ENCODE peak calls at places on chromosomes 2 and 18, in five cellular contexts. M, D, T, J and N are unnamed samples.

GRCh38 chr18:13620818-13621445 is 105.4 kb downstream of the FAM210A start:
- DNase-seq in M (no peak), D (no peak), T (no peak), J (no peak), N (no peak)

GRCh38 chr2:102599486-102599885 is 19.9 kb upstream of the SLC9A2 start:
- DNase-seq in M (no peak), D (no peak), T (no peak), J (no peak), N (no peak)

GRCh38 chr2:54422072-54422581 is 34.0 kb upstream of the SPTBN1 start:
- DNase-seq in M (no peak), D (no peak), T (no peak), J (no peak), N (no peak)

GRCh38 chr2:30236591-30237245 is 5.4 kb downstream of the LBH start:
- DNase-seq in M (no peak), D (no peak), T (no peak), J (no peak), N (no peak)

GRCh38 chr2:19292007-19292406 is 66.4 kb downstream of the OSR1 start:
- DNase-seq in M (no peak), D (no peak), T (no peak), J (no peak), N (no peak)

GRCh38 chr2:144730711-144731110 is 210.8 kb upstream of the ZEB2 start:
- DNase-seq in M (no peak), D (no peak), T (no peak), J (no peak), N (no peak)

GRCh38 chr2:86372133-86372532 is 34.7 kb upstream of the REEP1 start:
- DNase-seq in M (no peak), D (no peak), T (no peak), J (no peak), N (no peak)

GRCh38 chr2:226800941-226801784 is 1.5 kb upstream of the IRS1 start:
- DNase-seq in M (no peak), D (peak), T (peak), J (peak), N (peak)

GRCh38 chr2:11133238-11133935 is 21.9 kb upstream of the SLC66A3 start:
- DNase-seq in M (no peak), D (no peak), T (no peak), J (no peak), N (no peak)

GRCh38 chr2:171482877-171483276 is 39.4 kb upstream of the CYBRD1 start:
- DNase-seq in M (no peak), D (no peak), T (peak), J (no peak), N (no peak)

GRCh38 chr2:190996338-190996946 is 17.5 kb downstream of the STAT1 start:
- DNase-seq in M (no peak), D (peak), T (peak), J (no peak), N (no peak)

GRCh38 chr2:176636376-176636775 is 367.1 kb downstream of the MTX2 start:
- DNase-seq in M (no peak), D (no peak), T (no peak), J (no peak), N (no peak)

GRCh38 chr2:231308631-231309414 is 86.7 kb upstream of the B3GNT7 start:
- DNase-seq in M (peak), D (no peak), T (peak), J (no peak), N (no peak)

GRCh38 chr2:48530033-48530804 is at the start of gene STON1:
- DNase-seq in M (no peak), D (peak), T (no peak), J (peak), N (peak)

GRCh38 chr2:165499131-165499530 is 29.6 kb downstream of the CSRNP3 start:
- DNase-seq in M (no peak), D (no peak), T (no peak), J (no peak), N (no peak)

GRCh38 chr18:59885579-59886163 is 14.1 kb upstream of the PMAIP1 start:
- DNase-seq in M (peak), D (no peak), T (peak), J (peak), N (peak)

GRCh38 chr2:236164201-236164982 is 3.8 kb downstream of the GBX2 start:
- DNase-seq in M (no peak), D (no peak), T (no peak), J (no peak), N (no peak)

GRCh38 chr2:31693882-31694281 is 113.1 kb upstream of the SRD5A2 start:
- DNase-seq in M (no peak), D (no peak), T (no peak), J (no peak), N (no peak)

GRCh38 chr2:152054593-152054992 is 44.3 kb downstream of the CACNB4 start:
- DNase-seq in M (peak), D (no peak), T (peak), J (no peak), N (no peak)

GRCh38 chr2:30421551-30422436 is 25.3 kb upstream of the LCLAT1 start:
- DNase-seq in M (no peak), D (no peak), T (peak), J (no peak), N (no peak)

GRCh38 chr2:53442783-53443182 is 324.8 kb upstream of the CHAC2 start:
- DNase-seq in M (no peak), D (no peak), T (no peak), J (no peak), N (no peak)

GRCh38 chr2:42967959-42968674 is 175.7 kb upstream of the HAAO start:
- DNase-seq in M (no peak), D (peak), T (peak), J (no peak), N (no peak)

GRCh38 chr2:42971381-42971780 is 179.0 kb upstream of the HAAO start:
- DNase-seq in M (no peak), D (no peak), T (no peak), J (no peak), N (no peak)

GRCh38 chr2:42970151-42970550 is 177.8 kb upstream of the HAAO start:
- DNase-seq in M (no peak), D (no peak), T (no peak), J (no peak), N (no peak)

GRCh38 chr2:42971947-42972736 is 179.8 kb upstream of the HAAO start:
- DNase-seq in M (no peak), D (no peak), T (no peak), J (no peak), N (no peak)

DNA sequence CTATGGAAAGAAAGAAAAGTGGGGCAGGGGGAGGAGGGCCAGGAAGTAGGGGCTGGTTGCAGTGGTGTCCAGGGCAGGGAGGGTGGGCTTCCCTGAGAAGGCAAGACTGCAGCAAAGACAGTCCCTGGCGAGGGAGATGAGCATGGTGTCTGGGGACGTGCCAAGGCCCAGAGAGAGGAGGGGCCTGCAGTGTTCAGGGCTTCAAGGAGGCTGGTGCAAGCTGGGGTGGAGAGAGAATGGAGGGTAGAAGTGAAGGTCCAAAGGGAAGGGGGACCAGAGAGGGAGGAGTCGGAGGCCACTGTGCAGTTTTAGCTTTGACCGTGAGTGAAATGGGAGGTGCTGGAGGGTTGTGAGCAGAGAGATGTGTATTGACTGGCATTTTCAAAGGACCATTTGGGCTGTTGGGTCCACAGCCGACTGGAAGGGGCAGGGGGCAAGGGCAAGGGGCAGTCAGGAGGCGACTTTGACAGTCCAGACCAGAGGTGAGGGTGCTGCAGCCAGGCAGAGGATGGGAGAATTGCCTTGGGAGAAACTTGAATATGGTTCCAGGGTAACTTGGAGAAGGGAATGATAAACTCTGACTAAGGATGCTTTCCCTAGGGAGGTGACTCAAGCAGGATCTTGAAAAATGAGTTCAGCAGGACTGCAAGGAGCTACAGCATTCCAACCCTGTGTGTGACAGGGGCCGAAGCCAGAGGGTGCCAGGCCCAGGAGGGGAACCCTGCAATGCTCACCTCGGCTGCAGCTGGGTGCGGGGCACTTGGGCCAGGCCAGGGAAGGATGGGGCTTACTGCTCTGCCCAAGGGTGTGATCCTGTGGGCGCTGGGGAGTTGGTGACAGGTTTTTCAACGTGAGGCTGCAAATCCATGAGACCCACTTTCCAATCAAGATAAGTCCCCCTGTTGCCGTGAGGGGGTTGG is 177.1 kb upstream of the HAAO start:
- DNase-seq in M (peak), D (no peak), T (peak), J (no peak), N (no peak)
- TF ChIP-seq CTCF in M (no peak), D (no peak), T (peak), J (no peak), N (no peak)

DNA sequence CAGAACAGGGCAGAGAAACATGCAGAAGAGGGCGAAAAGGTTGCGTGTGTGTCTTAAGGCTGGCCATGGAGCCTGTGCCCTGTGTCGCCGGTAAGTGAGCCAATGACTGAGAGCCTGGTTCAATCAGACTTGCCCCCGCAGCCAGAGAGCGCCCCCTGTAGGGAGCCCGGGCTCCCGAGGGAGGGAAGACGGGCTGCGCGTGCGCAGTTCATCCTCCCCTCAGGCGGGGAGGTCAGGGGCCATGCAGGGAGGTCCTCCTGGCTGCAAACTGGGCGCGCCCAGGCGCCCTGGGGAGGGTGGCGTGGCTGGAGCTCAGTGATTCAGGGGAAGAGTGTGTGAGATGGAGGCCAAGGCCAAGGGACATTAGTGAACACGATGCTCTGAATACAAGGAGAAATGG is 276.6 kb downstream of the PHLPP1 start:
- DNase-seq in M (no peak), D (no peak), T (no peak), J (no peak), N (no peak)
- TF ChIP-seq CTCF in M (no peak), D (no peak), T (no peak), J (peak), N (no peak)

DNA sequence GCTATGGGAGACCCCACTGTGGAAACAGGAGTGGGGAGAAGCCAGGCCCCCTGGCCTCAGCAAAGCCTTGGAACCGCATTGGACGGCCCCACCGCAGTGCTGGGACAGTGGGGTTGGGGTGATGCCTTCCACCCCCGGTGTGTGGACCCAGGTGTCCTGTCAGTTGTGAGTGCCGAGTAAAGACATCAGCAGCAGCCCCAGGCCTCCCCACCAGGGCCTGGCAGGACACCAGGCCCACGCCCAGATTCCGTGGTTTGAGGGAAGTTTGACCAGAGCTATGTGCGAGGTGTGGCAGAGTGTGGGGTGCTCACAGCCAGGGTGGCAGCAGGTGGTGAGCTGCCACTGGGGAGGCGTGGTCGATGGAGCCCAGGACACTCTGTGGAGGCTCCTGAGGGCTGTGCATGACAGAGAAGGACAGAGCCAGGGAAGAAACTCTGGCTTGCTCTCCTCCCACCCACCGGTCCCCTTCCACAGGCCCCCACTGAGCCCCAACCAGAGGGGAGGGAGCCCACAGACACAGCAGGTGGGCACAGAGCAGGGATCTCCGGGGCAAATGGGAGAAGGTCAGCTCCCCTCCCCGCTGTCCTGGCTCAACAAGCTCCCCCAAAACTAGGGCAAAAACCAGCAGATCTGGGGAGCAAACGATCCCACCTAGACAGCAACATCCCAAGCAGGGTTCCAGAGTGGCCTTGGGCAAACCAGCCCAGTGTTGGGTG is 69.1 kb downstream of the TWIST2 start:
- DNase-seq in M (no peak), D (no peak), T (no peak), J (no peak), N (no peak)
- TF ChIP-seq CTCF in M (no peak), D (no peak), T (no peak), J (no peak), N (no peak)

GRCh38 chr2:1899396-1899730 is 155.0 kb upstream of the PXDN start:
- DNase-seq in M (no peak), D (no peak), T (no peak), J (no peak), N (no peak)

GRCh38 chr2:1898461-1899395 is 154.4 kb upstream of the PXDN start:
- DNase-seq in M (no peak), D (no peak), T (no peak), J (no peak), N (no peak)

DNA sequence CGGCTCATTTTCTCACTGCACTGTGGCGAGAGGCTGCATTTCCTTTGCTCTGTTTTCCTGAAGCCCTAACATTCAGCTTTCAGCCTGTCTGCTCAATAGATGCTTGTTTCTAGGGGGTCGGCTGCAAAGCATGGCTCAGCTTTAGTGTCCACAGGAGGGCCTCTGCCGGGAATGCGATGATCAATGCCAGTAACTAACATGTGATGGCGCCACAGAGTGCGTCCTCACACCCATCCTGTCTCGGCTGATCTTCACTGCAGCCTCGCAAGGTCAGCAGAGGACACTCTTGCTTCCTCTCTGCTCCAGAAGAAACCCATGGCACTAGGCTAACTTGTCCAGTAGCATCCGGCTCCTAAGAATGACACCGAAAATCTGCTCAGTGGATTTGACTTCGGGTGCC is 156.4 kb upstream of the PXDN start:
- DNase-seq in M (no peak), D (no peak), T (no peak), J (no peak), N (no peak)
- TF ChIP-seq CTCF in M (no peak), D (no peak), T (peak), J (no peak), N (no peak)

DNA sequence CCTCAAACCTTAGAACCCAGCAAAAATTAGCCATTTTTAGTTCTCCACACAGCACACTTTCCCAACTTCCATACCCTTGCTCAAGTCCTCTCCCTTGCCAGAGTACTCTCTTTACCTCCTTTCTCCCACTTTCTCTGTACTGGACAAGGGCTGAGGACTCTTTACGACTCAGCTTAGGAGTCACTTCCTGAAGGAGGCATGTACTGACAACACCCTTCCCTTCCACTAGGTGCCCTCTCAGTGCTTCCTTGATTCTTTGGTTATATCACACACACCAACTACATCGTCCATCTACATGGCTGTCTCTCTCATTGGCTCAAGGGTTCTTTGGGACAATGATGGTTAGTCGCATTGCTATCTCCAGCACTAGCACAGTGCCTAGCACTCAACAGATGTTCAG is 5.2 kb upstream of the C18orf63 start:
- DNase-seq in M (peak), D (no peak), T (peak), J (no peak), N (peak)
- TF ChIP-seq CTCF in M (peak), D (peak), T (peak), J (peak), N (no peak)

GRCh38 chr2:126482582-126483464 is 173.1 kb upstream of the GYPC start:
- DNase-seq in M (no peak), D (no peak), T (no peak), J (no peak), N (peak)
- TF ChIP-seq CTCF in M (no peak), D (no peak), T (peak), J (peak), N (no peak)

GRCh38 chr2:117989854-117990438 is 23.9 kb downstream of the CCDC93 start:
- DNase-seq in M (no peak), D (no peak), T (no peak), J (no peak), N (no peak)

GRCh38 chr2:118000041-118000440 is 13.8 kb downstream of the CCDC93 start:
- DNase-seq in M (no peak), D (no peak), T (no peak), J (no peak), N (no peak)

GRCh38 chr2:117997872-117998454 is 15.9 kb downstream of the CCDC93 start:
- DNase-seq in M (no peak), D (no peak), T (no peak), J (no peak), N (no peak)

GRCh38 chr2:117996525-117996924 is 17.3 kb downstream of the CCDC93 start:
- DNase-seq in M (no peak), D (no peak), T (no peak), J (no peak), N (no peak)

DNA sequence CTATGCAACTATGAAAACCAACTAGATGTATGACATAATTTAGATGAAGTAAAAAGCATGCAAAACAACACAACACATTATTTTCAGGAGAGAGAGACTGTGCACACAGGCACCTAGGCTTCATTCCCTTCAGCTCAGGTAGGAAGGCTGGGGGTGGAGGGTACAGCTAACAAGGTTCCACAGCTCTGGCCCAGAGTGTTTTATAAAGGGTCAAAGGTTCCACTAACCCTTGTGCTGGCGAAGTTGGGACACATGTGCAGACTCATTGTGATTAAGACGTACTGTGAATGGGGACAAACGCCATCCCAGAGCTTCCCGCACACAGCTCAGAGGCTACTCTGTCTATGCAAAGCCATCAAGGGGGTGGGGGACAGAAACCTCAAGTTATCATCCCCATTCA is 19.1 kb downstream of the CCDC93 start:
- DNase-seq in M (no peak), D (no peak), T (no peak), J (no peak), N (no peak)
- TF ChIP-seq CTCF in M (no peak), D (no peak), T (no peak), J (no peak), N (no peak)

GRCh38 chr2:237966250-237966564 is 607 bp upstream of the UBE2F start:
- DNase-seq in M (no peak), D (no peak), T (no peak), J (no peak), N (no peak)

GRCh38 chr2:237967463-237967871 is 653 bp downstream of the UBE2F start:
- DNase-seq in M (peak), D (peak), T (no peak), J (peak), N (peak)

GRCh38 chr2:237964578-237965404 is 2.0 kb upstream of the UBE2F start:
- DNase-seq in M (peak), D (no peak), T (no peak), J (no peak), N (no peak)

GRCh38 chr2:237966565-237967462 is at the start of gene UBE2F:
- DNase-seq in M (peak), D (peak), T (peak), J (peak), N (peak)

DNA sequence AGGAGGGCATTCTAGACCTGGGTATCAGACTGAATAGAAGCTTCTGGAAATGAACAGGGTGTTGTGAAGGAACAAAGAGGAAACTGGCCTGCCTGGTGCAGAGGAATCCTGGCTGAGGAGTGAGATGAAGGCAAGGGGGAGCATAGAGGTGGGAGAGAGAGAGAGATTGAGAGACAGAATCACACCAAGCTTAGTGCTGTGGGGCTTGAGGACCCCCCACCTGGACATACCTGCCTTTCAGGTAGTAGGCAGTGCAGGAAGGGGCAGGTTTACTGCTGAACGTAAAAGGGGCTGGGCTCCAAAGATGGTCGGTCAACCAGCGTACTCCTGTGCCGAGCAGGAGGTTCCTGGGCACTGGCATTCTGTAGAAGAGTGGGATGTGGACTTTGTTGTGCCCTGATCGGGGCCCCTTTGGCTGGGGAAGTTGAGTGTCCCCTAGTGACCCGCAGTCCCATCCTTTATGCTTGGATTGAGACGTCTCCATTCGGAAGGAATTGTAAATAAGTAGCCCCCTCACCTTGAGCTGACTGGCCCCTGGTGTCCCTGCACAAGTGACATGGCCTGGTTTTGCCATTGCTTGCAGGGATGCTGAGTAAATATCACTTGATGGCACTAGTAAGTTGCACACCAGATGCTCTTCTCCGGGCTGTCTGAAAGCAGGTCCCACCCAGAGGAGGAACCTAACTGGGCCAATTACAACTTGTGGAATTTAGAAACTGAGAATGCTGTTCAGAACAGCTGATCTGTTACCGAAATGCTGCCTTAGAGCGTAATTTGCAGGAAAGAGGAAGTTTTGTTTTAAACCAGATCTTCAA is 1.4 kb downstream of the UBE2F start:
- DNase-seq in M (peak), D (no peak), T (peak), J (peak), N (peak)
- TF ChIP-seq CTCF in M (no peak), D (no peak), T (no peak), J (peak), N (peak)